ENCODE peak calls at places on chromosomes 16 and 17, in ten cellular contexts. U is OCI-LY7, F is BE2C, W is Calu3, N is colonic mucosa, E is cardiac fibroblast, I is fibroblast of the aortic adventitia, V is astrocyte of the spinal cord, P is IMR-90, G is neural crest cell. T is an unnamed sample.

GRCh38 chr17:28744104-28744801 is 442 bp downstream of the TRAF4 start:
- DNase-seq in V (peak), I (peak), W (peak), E (peak), F (peak), U (peak), N (peak), G (peak), P (peak), T (peak)

GRCh38 chr16:10565167-10565566 is 15.2 kb downstream of the EMP2 start:
- DNase-seq in E (peak), V (no peak), N (no peak), P (peak), W (no peak), F (no peak), I (peak), U (no peak), G (no peak), T (no peak)

GRCh38 chr16:81558444-81559175 is 114.0 kb downstream of the CMIP start:
- DNase-seq in U (no peak), W (peak), N (peak), G (no peak), E (no peak), V (no peak), P (no peak), F (no peak), I (no peak), T (no peak)

GRCh38 chr16:70715860-70716357 is 30.1 kb upstream of the MTSS2 start:
- DNase-seq in G (no peak), F (no peak), P (peak), E (peak), W (no peak), I (peak), N (no peak), V (peak), U (no peak), T (no peak)

GRCh38 chr17:36597229-36597628 is 4.2 kb upstream of the MRM1 start:
- DNase-seq in F (no peak), G (no peak), E (no peak), P (no peak), V (no peak), I (no peak), U (no peak), W (no peak), N (peak), T (no peak)

GRCh38 chr16:4599545-4599944 is 15.1 kb downstream of the UBALD1 start:
- DNase-seq in W (no peak), F (no peak), N (no peak), V (no peak), U (no peak), G (no peak), I (no peak), E (no peak), P (no peak), T (no peak)

GRCh38 chr16:53549970-53550406 is 47.0 kb upstream of the AKTIP start:
- DNase-seq in U (peak), W (peak), G (peak), N (peak), V (peak), F (peak), P (peak), I (peak), E (peak), T (peak)

GRCh38 chr17:48723555-48724239 is 712 bp downstream of the PRAC2 start:
- DNase-seq in N (peak), V (no peak), F (no peak), U (no peak), G (no peak), P (no peak), W (peak), E (no peak), I (no peak), T (no peak)

GRCh38 chr16:31476305-31477219 is 4.6 kb downstream of the TGFB1I1 start:
- DNase-seq in G (no peak), U (no peak), I (no peak), F (no peak), W (peak), V (no peak), N (peak), P (no peak), E (no peak), T (peak)

GRCh38 chr16:31487720-31488629 is 5.1 kb downstream of the SLC5A2 start:
- DNase-seq in G (no peak), I (peak), V (no peak), F (peak), E (no peak), N (peak), U (no peak), P (peak), W (peak), T (peak)

GRCh38 chr17:9292563-9292941 is 271.2 kb downstream of the NTN1 start:
- DNase-seq in F (no peak), W (no peak), U (no peak), V (no peak), N (no peak), I (peak), E (no peak), P (no peak), G (no peak), T (no peak)
- TF ChIP-seq CTCF in F (no peak), W (no peak), U (peak), V (no peak), N (no peak), I (no peak), E (no peak), P (no peak), G (no peak), T (no peak)

GRCh38 chr17:47620503-47621245 is 29.0 kb upstream of the KPNB1 start:
- DNase-seq in N (no peak), F (no peak), P (no peak), V (no peak), G (no peak), W (peak), I (no peak), E (no peak), U (no peak), T (no peak)

GRCh38 chr17:47621293-47622178 is 28.2 kb upstream of the KPNB1 start:
- DNase-seq in N (no peak), I (peak), W (peak), V (peak), P (peak), G (no peak), F (no peak), U (no peak), E (peak), T (no peak)

GRCh38 chr17:47615766-47616424 is 33.8 kb upstream of the KPNB1 start:
- DNase-seq in U (peak), P (peak), F (no peak), G (no peak), W (no peak), N (no peak), V (peak), I (peak), E (peak), T (no peak)

GRCh38 chr17:47622179-47622549 is 27.6 kb upstream of the KPNB1 start:
- DNase-seq in N (no peak), E (no peak), U (no peak), P (no peak), F (no peak), W (no peak), V (no peak), I (peak), G (no peak), T (no peak)

DNA sequence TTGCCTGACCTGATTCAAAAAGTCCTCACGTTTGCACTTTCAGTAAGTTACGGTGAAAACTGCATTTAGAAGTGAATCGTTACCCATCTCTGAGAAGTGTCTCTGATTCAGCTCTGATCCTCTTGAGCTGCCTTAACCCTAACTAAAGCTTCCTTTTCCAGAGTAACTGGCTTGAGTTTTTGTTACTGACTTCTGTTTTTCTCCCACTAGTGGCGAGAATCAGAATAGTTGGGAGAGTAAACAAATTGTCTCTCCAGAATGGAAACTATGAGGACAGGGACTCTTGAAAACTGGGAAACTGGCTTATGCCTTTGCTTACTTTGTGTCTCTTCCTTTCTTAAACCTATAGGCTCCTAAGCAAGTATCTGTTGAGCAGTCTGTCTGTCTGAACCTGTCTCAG is 31.3 kb upstream of the KPNB1 start:
- DNase-seq in V (no peak), F (no peak), I (no peak), G (no peak), N (no peak), U (no peak), E (peak), W (no peak), P (peak), T (no peak)
- TF ChIP-seq CTCF in V (peak), F (peak), I (peak), G (peak), N (no peak), U (peak), E (peak), W (peak), P (peak), T (peak)

GRCh38 chr17:80546267-80546666 is 1.6 kb downstream of the RPTOR start:
- DNase-seq in F (no peak), U (no peak), I (no peak), N (no peak), G (no peak), V (no peak), W (no peak), P (no peak), E (no peak), T (no peak)

GRCh38 chr17:80539022-80539421 is 5.6 kb upstream of the RPTOR start:
- DNase-seq in G (no peak), I (no peak), W (no peak), V (no peak), N (no peak), U (peak), F (no peak), E (no peak), P (no peak), T (no peak)

GRCh38 chr17:80545499-80545826 is 825 bp downstream of the RPTOR start:
- DNase-seq in U (peak), N (no peak), I (no peak), E (no peak), F (no peak), P (no peak), V (no peak), W (no peak), G (no peak), T (no peak)

DNA sequence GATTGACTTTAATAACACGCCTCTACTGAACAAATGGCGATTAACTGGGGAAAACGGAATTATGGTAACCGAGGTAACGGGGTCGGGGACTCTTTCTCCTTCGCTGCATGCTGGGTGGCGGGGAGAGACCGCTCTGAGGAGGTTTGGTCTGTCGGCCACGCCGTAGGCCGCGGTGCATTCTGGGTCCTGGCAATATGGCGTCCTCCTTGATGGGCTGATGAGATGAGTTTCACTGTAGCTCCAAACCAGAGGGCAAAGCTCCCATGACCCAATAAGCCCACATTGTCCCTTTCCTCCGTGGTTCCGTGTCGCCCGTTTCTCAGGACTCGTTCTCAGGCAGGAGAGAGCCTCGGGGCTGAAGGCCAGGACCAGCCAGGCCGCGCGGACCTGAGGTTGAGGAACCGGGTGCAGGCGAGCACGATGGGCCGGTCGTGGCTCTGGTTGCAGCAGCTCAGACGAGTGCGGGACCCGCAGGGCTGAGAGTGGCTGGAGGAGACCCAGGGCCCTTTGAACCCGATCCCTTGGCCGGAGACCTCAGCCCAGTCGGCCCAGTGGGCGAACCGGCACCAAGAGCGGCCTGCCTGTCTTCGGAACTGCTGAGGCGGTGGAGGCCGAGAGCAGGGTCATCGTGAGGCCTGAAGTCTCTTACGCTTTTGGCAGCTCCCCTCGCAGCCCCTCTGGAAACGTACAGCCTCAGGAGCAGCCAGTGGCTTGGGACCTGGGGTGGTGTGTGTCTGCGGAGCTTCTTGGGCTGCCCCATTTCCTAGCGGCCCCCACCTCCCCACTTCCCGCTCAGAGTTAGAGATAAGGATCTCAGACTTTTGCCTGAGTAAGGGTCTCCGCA is at the start of gene RPTOR:
- DNase-seq in P (peak), G (peak), N (peak), V (peak), I (peak), F (peak), U (peak), W (peak), E (peak), T (peak)
- TF ChIP-seq CTCF in P (no peak), G (no peak), N (no peak), V (no peak), I (no peak), F (no peak), U (no peak), W (no peak), E (no peak), T (no peak)

DNA sequence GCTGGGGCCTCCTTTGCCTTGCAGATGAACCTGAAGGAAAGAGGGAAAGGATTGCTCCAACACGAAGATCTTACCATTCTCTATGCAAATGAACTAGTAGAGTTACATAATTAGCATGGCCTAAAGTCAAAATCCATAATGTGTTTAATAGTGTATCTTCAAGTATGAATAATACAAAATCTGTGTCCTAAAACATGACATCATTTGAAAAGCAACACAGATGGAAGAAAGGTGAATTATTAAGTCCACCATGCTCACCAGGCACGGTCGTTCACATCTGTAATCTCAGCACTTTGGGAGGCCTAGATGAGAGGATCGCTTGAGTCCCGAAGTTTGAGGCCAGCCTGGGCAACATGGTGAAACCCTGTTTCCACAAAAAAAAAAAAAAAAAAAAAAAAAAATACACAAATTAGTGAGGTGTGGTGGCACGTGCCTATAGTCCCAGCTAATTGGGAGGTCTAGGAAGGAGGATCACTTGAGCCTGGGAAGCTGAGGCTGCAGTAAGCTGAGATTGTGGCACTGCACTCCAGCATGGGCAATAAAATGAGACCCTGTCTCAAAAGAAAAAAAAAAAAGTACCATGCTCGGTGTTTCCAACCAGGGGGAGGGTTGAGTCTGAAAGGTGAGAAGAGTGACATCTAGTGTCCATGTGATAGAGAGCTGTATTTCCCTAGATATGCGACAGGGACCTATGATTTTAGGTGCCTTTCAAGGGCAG is 6.4 kb downstream of the VWA3A start:
- DNase-seq in U (peak), N (no peak), I (peak), P (peak), F (peak), V (peak), W (peak), E (peak), G (no peak), T (no peak)
- TF ChIP-seq CTCF in U (peak), N (peak), I (peak), P (peak), F (peak), V (peak), W (peak), E (peak), G (peak), T (peak)

GRCh38 chr16:55037051-55037450 is 106.4 kb downstream of the IRX5 start:
- DNase-seq in F (no peak), P (no peak), G (no peak), N (no peak), E (no peak), W (no peak), I (no peak), V (no peak), U (no peak), T (no peak)

GRCh38 chr16:55036371-55036821 is 105.7 kb downstream of the IRX5 start:
- DNase-seq in U (no peak), G (no peak), I (no peak), F (no peak), E (no peak), V (no peak), P (no peak), N (no peak), W (no peak), T (no peak)

GRCh38 chr16:55033225-55034156 is 102.8 kb downstream of the IRX5 start:
- DNase-seq in P (no peak), I (no peak), U (no peak), G (no peak), F (no peak), W (no peak), V (no peak), E (no peak), N (no peak), T (no peak)

GRCh38 chr16:55035956-55036355 is 105.3 kb downstream of the IRX5 start:
- DNase-seq in W (no peak), G (no peak), U (no peak), E (no peak), N (no peak), P (peak), F (no peak), I (no peak), V (peak), T (no peak)

GRCh38 chr16:55035037-55035436 is 104.4 kb downstream of the IRX5 start:
- DNase-seq in E (peak), P (no peak), W (peak), N (peak), U (peak), G (peak), I (peak), F (peak), V (no peak), T (no peak)
- TF ChIP-seq CTCF in E (peak), P (peak), W (peak), N (peak), U (peak), G (peak), I (peak), F (peak), V (peak), T (peak)

GRCh38 chr17:70173646-70174045 is 4.3 kb downstream of the KCNJ2 start:
- DNase-seq in G (no peak), N (no peak), E (no peak), I (no peak), U (no peak), V (no peak), W (no peak), F (no peak), P (no peak), T (no peak)
- TF ChIP-seq CTCF in G (no peak), N (no peak), E (no peak), I (no peak), U (no peak), V (no peak), W (no peak), F (no peak), P (no peak), T (no peak)

GRCh38 chr17:60577147-60577925 is 22.7 kb upstream of the PPM1D start:
- DNase-seq in E (peak), G (no peak), P (peak), I (peak), F (no peak), U (no peak), W (no peak), V (no peak), N (peak), T (no peak)
- TF ChIP-seq CTCF in E (peak), G (no peak), P (peak), I (peak), F (peak), U (peak), W (no peak), V (no peak), N (no peak), T (peak)

DNA sequence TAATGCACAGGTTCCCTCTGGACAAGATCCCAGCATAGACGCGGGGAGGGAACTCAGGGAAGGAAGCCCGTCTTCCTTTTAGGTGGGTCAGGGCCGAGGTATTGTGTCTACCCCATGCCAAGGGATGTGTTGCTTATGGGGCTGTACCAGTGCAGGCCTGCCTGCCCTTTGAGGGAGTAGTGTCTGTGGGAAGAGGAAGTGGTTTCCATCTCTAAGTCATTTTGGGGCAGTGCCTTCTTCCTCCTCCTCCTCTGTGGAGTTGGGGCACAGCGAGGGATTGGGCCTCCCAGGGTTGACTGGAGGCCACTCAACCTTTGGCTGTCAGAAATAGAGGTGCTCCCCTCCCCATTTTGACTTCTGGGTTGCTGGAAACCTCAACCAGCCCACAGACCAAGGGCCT is 26.5 kb downstream of the GJD3 start:
- DNase-seq in U (no peak), F (no peak), W (no peak), E (no peak), N (no peak), V (no peak), P (no peak), G (no peak), I (no peak), T (no peak)
- TF ChIP-seq CTCF in U (no peak), F (no peak), W (no peak), E (no peak), N (no peak), V (no peak), P (no peak), G (no peak), I (no peak), T (no peak)